ENCODE peak calls at places on chromosome 14, in nine cellular contexts. B is left ventricle myocardium inferior, W is body of pancreas, E is thyroid gland, O is pancreas, H is adrenal gland, N is right atrium auricular region, D is psoas muscle, P is bronchial epithelial cell. R is an unnamed sample. For H3K36me3, the result is how much of the 10 kb centered on the place peaks cover.

GRCh38 chr14:104979758-104980591 is 1.8 kb upstream of the AHNAK2 start:
- DNase-seq in O (peak), E (peak), D (peak), B (peak), P (peak), N (no peak), H (peak), W (peak), R (no peak)

GRCh38 chr14:26330982-26331381 is 266.9 kb downstream of the NOVA1 start:
- DNase-seq in N (no peak), B (no peak), P (no peak), D (no peak), E (no peak), H (no peak), O (no peak), W (peak), R (no peak)

GRCh38 chr14:105090493-105091334 is 25.5 kb upstream of the GPR132 start:
- DNase-seq in O (peak), N (peak), P (peak), E (peak), H (peak), W (peak), D (peak), B (peak), R (peak)

GRCh38 chr14:26276757-26277156 is 321.1 kb downstream of the NOVA1 start:
- DNase-seq in P (no peak), H (no peak), N (no peak), O (no peak), W (no peak), B (no peak), E (no peak), D (no peak), R (no peak)

GRCh38 chr14:99968156-99968920 is 96.9 kb upstream of the EVL start:
- DNase-seq in N (no peak), P (no peak), D (no peak), B (no peak), O (no peak), W (no peak), H (peak), E (no peak), R (no peak)

GRCh38 chr14:96638041-96638855 is 136.1 kb downstream of the PAPOLA start:
- DNase-seq in P (no peak), W (no peak), B (no peak), H (peak), E (no peak), N (peak), O (no peak), D (no peak), R (peak)

GRCh38 chr14:72906316-72906715 is 12.4 kb upstream of the DPF3 start:
- DNase-seq in W (no peak), P (no peak), O (no peak), N (no peak), E (no peak), B (no peak), H (no peak), D (no peak), R (no peak)

GRCh38 chr14:50063876-50064420 is 52.4 kb downstream of the VCPKMT start:
- DNase-seq in D (no peak), E (no peak), H (peak), O (no peak), N (no peak), W (no peak), P (no peak), B (no peak), R (no peak)

GRCh38 chr14:75070383-75070782 is 942 bp downstream of the ZC2HC1C start:
- DNase-seq in W (peak), N (no peak), D (peak), B (no peak), P (no peak), E (peak), O (peak), H (no peak), R (no peak)

GRCh38 chr14:75069811-75070145 is 337 bp downstream of the ZC2HC1C start:
- DNase-seq in W (no peak), O (no peak), H (no peak), N (no peak), B (no peak), P (no peak), D (no peak), E (no peak), R (no peak)

GRCh38 chr14:75068294-75069020 is 984 bp upstream of the ZC2HC1C start:
- DNase-seq in O (no peak), W (no peak), B (no peak), D (no peak), N (no peak), H (no peak), E (no peak), P (no peak), R (no peak)

GRCh38 chr14:75067212-75067611 is 2.2 kb upstream of the ZC2HC1C start:
- DNase-seq in O (no peak), E (no peak), D (no peak), P (no peak), H (no peak), W (no peak), N (no peak), B (no peak), R (no peak)

GRCh38 chr14:75069021-75069810 is at the start of gene ZC2HC1C:
- DNase-seq in N (peak), H (peak), B (peak), E (peak), D (peak), O (peak), W (peak), P (peak), R (peak)
- TF ChIP-seq CTCF in N (no peak), H (no peak), B (peak), E (no peak), D (no peak), O (no peak), W (no peak), P (no peak), R (no peak)

DNA sequence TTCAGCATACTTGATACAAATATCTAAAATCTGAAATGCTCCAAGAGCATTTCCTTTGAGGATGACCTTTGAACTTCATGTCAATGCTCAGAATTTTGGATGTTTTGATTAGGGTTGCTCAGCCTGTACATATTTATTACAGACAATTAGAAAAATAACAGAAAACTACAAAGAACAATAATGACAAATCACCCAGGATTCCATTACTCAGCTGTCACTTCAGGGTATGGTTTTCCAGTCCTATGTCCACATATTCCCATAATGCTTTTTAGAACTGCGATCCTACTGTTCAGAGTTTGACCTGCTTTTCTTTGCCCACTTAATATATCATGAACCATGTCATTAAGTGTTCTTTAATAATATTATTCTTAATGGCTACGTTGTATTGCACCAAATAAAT is 11.4 kb downstream of the DLGAP5 start:
- DNase-seq in B (no peak), H (no peak), O (no peak), E (no peak), D (no peak), P (no peak), W (no peak), N (no peak), R (no peak)
- H3K36me3 ChIP-seq in B (under half), H (under half), O (under half), E (under half), D (under half), P (under half), W (under half), N (under half), R (under half)

GRCh38 chr14:92493492-92493891 is 20.1 kb upstream of the RIN3 start:
- DNase-seq in N (no peak), O (no peak), P (no peak), B (no peak), D (no peak), W (no peak), H (no peak), E (no peak), R (no peak)

GRCh38 chr14:92491782-92492181 is 21.8 kb upstream of the RIN3 start:
- DNase-seq in E (no peak), O (no peak), D (no peak), N (no peak), B (no peak), H (no peak), W (no peak), P (no peak), R (no peak)

GRCh38 chr14:92493024-92493423 is 20.6 kb upstream of the RIN3 start:
- DNase-seq in O (no peak), N (peak), B (no peak), H (no peak), D (no peak), E (no peak), P (no peak), W (no peak), R (no peak)

GRCh38 chr14:92490239-92490959 is 23.2 kb upstream of the RIN3 start:
- DNase-seq in P (no peak), D (no peak), B (no peak), H (no peak), W (no peak), N (peak), E (no peak), O (no peak), R (no peak)

DNA sequence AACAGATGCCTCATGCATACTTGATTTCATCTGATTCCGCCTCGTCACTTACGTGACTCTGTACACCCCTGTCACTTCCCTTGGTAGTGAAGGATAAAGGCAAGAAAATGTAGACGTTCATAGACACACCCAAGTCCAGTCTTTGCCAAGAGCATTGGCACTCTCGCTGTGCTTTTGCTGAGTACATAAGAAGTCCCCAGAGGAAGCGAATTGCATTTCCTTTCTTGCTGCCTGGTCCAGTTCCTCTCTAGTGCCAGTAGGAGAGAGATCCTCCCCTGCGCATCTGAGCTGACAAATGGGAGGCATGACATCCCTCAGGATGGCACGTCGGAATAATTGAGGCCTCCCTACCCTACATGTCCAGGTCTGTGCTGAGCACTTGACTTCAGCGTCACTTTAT is 21.3 kb upstream of the RIN3 start:
- DNase-seq in O (no peak), P (no peak), H (no peak), B (no peak), D (no peak), W (no peak), E (no peak), N (peak), R (peak)
- TF ChIP-seq CTCF in O (no peak), P (no peak), H (peak), B (no peak), D (no peak), W (no peak), E (no peak), N (no peak), R (no peak)

GRCh38 chr14:54440037-54440436 is 1.1 kb downstream of the CNIH1 start:
- DNase-seq in N (no peak), E (no peak), O (no peak), W (no peak), H (no peak), D (no peak), B (no peak), P (peak), R (no peak)
- H3K36me3 ChIP-seq in N (under half), E (under half), O (under half), W (under half), H (under half), D (under half), B (under half), P (under half), R (under half)

R was measured in tibial artery.